ENCODE peak calls at places on chromosomes 1 and 21, in eight cellular contexts. X is HAP-1; B is aorta; N is IMR-90; C is uterus; K is neuronal stem cell; D is CD4-positive, CD25-positive, alpha-beta regulatory T cell; W is bronchial epithelial cell. F is an unnamed sample.

GRCh38 chr1:172342584-172343245 is 77.8 kb upstream of the C1orf105 start:
- DNase-seq in X (peak), B (no peak), N (no peak), C (no peak), K (no peak), D (no peak), W (peak), F (no peak)

GRCh38 chr1:1114431-1114830 is 1.5 kb downstream of the C1orf159 start:
- DNase-seq in X (no peak), B (peak), N (no peak), C (no peak), K (no peak), D (no peak), W (no peak), F (no peak)

GRCh38 chr1:70146488-70146887 is 58.9 kb downstream of the LRRC40 start:
- DNase-seq in X (no peak), B (no peak), N (peak), C (no peak), K (no peak), D (no peak), W (peak), F (no peak)

GRCh38 chr1:93977546-93977945 is 68.3 kb upstream of the GCLM start:
- DNase-seq in X (no peak), B (no peak), N (peak), C (no peak), K (no peak), D (no peak), W (peak), F (no peak)

GRCh38 chr1:154958681-154959447 is 2.7 kb downstream of the PYGO2 start:
- DNase-seq in X (no peak), B (no peak), N (no peak), C (no peak), K (no peak), D (no peak), W (no peak), F (no peak)

GRCh38 chr1:234601217-234602017 is 8.6 kb downstream of the IRF2BP2 start:
- DNase-seq in X (no peak), B (no peak), N (peak), C (peak), K (no peak), D (peak), W (no peak), F (no peak)

GRCh38 chr1:177077734-177078489 is 86.6 kb downstream of the ASTN1 start:
- DNase-seq in X (no peak), B (no peak), N (no peak), C (no peak), K (no peak), D (no peak), W (no peak), F (no peak)

GRCh38 chr1:153525088-153525713 is 10.6 kb downstream of the S100A6 start:
- DNase-seq in X (no peak), B (no peak), N (peak), C (peak), K (no peak), D (no peak), W (peak), F (no peak)

GRCh38 chr1:19866758-19867157 is 15.4 kb upstream of the OTUD3 start:
- DNase-seq in X (no peak), B (no peak), N (no peak), C (no peak), K (no peak), D (no peak), W (no peak), F (no peak)

GRCh38 chr21:34926784-34927548 is 122.1 kb downstream of the RUNX1 start:
- DNase-seq in X (no peak), B (no peak), N (peak), C (no peak), K (no peak), D (no peak), W (no peak), F (peak)

GRCh38 chr21:34925597-34925996 is 123.5 kb downstream of the RUNX1 start:
- DNase-seq in X (no peak), B (no peak), N (no peak), C (no peak), K (no peak), D (no peak), W (no peak), F (no peak)

GRCh38 chr21:34930971-34931370 is 118.1 kb downstream of the RUNX1 start:
- DNase-seq in X (no peak), B (no peak), N (peak), C (no peak), K (no peak), D (no peak), W (no peak), F (no peak)

GRCh38 chr21:34932233-34932632 is 116.9 kb downstream of the RUNX1 start:
- DNase-seq in X (no peak), B (no peak), N (no peak), C (no peak), K (no peak), D (no peak), W (no peak), F (no peak)

GRCh38 chr21:34928637-34929036 is 120.5 kb downstream of the RUNX1 start:
- DNase-seq in X (no peak), B (no peak), N (no peak), C (no peak), K (no peak), D (no peak), W (no peak), F (no peak)
- H3K4me3 ChIP-seq in X (no peak), B (no peak), N (no peak), C (no peak), K (no peak), D (no peak), W (no peak), F (no peak)

GRCh38 chr1:27361553-27361952 is 5.2 kb downstream of the MAP3K6 start:
- DNase-seq in X (no peak), B (no peak), N (no peak), C (no peak), K (no peak), D (no peak), W (no peak), F (no peak)
- H3K4me3 ChIP-seq in X (no peak), B (no peak), N (no peak), C (no peak), K (no peak), D (no peak), W (no peak), F (no peak)

GRCh38 chr1:156537027-156537426 is 35.3 kb downstream of the IQGAP3 start:
- DNase-seq in X (no peak), B (no peak), N (no peak), C (no peak), K (no peak), D (no peak), W (no peak), F (no peak)

GRCh38 chr1:156539824-156540223 is 32.5 kb downstream of the IQGAP3 start:
- DNase-seq in X (no peak), B (no peak), N (no peak), C (no peak), K (no peak), D (no peak), W (no peak), F (no peak)

GRCh38 chr1:156543066-156543465 is 29.3 kb downstream of the IQGAP3 start:
- DNase-seq in X (no peak), B (no peak), N (no peak), C (no peak), K (no peak), D (no peak), W (no peak), F (no peak)

GRCh38 chr1:156540955-156541354 is 31.4 kb downstream of the IQGAP3 start:
- DNase-seq in X (no peak), B (no peak), N (peak), C (no peak), K (no peak), D (no peak), W (peak), F (no peak)

DNA sequence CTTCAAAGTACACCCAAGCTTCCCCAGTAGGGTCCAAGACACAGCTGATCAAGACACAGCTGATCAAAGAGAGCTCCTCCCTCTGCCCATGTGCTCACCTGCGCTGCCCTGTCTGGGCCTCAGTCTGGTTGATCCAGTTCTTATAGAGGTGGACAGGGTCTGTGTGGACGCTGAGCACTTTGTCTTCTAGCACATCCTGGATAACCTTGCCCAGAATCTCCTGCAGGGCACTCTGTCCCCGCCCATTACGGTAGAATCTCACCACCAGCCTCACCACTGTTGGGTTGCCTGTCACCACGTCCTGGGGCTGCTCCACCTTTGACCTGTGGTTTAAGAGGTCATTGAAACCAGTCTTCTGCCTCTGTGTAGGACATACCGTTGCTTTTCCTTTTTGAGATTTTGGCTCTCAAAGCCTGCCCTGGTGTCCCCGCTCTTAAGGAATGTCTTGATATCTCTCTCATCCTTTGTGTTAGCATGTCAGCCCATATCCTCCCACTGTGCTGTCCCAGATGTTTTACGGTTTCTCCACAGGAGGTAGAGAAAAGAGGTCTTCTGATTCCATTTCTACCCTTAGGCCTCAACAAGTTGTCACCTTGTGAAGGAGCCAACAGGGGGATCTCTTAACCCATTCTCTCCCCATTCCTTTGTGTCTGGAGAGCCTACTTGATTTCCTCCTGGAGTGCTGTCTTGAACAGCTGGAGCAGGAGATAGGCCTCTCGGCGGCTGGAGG is 33.5 kb downstream of the IQGAP3 start:
- DNase-seq in X (no peak), B (no peak), N (no peak), C (no peak), K (no peak), D (no peak), W (no peak), F (no peak)
- H3K4me3 ChIP-seq in X (no peak), B (no peak), N (no peak), C (no peak), K (no peak), D (no peak), W (no peak), F (no peak)

DNA sequence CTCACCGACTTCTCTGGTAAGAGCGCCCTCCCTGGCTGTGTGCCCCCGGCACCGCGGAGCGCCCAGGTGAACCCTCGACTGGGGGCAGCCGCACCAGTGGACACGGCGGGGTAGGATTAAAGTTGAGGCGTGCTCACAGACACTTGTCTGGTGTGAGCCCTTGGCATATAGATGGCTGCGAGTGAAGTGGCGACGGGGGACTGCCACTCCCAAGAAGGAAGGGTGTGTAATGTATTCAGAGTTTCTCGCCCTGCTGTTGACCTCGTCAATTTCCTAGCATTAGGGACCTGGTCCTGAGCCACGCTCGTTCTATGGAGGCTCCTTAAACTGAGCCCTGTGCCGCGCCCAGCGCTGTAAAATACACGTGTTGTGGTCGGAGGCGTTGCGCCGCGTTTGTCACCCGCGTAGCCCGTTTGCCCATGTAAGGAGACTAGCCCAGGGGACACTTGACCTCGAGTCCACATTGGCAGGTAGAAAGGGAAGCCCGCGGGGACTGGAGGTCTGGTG is 545 bp downstream of the EVA1C start:
- DNase-seq in X (no peak), B (peak), N (no peak), C (peak), K (no peak), D (no peak), W (peak), F (no peak)
- H3K4me3 ChIP-seq in X (peak), B (peak), N (peak), C (peak), K (no peak), D (peak), W (peak), F (peak)

DNA sequence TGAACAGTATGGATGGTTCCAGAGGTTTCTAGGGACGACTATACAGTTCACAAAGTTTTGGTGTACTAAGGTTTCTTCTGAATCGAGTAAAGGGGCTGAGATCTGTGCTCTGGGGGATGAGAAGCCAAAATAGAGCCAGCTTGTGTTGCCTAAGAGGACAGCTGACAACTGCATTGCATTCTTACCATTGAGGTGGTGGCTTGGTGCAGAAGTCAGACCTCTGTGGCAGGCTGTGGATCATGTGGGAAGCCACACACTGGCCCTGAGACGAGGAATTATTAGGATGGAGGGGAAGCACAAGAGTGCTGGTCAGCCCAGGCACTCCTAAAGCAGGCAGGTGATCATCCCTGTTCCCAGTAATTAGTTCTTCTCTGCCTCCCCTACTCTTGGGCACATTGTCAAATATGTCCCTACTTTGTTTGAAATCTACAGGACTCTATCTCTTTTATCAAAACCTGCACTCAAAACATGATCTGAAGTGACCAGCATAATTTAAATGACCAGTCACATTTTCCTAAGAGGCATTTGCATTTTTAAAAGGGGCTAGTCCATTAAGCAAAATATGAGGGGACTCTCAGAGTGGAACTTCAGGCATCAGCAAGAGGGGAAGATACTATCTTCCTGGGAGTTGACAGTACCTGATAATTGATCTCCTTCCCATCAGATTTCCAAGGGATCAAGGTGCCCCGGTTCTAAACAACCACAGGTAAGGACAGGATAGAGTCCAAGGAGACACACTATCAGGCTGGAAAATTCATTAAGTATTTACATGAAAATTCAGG is at the start of gene FCRLB:
- DNase-seq in X (no peak), B (no peak), N (no peak), C (no peak), K (no peak), D (no peak), W (no peak), F (no peak)
- H3K4me3 ChIP-seq in X (no peak), B (no peak), N (no peak), C (no peak), K (no peak), D (no peak), W (no peak), F (no peak)

DNA sequence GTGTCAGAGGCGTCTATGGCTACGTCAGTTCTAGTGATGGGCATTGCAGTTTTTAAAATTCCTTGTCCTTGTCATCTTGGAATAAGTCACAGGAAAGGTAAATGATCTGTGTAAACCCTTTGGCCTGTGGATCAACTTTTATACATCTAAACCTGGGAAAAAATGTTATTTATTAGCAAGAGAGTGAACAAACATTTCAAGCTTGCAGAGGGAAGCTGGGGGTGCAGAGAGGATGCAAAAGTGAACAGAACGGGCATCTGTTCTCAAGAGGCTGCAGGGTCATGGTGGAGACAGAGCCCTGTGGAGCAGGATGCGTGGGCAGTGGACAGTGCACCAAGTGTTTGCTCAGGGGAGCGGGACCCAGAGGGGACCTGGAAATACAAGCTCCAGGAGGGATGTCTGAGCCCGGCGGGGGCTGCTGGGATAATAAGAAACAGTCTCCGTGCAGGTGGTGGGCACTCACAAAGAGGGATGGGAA is 105.4 kb upstream of the SLC45A1 start:
- DNase-seq in X (no peak), B (no peak), N (no peak), C (no peak), K (no peak), D (no peak), W (no peak), F (no peak)
- H3K4me3 ChIP-seq in X (no peak), B (no peak), N (no peak), C (no peak), K (no peak), D (no peak), W (no peak), F (no peak)

F was measured in Caco-2.